ENCODE peak calls at places on chromosomes 2 and 18, in five cellular contexts. V is IMR-90, D is heart left ventricle, R is Peyer's patch, S is A549. Z is an unnamed sample.

GRCh38 chr2:118251427-118251826 is 163.2 kb downstream of the INSIG2 start:
- DNase-seq in R (no peak), V (no peak), D (no peak), S (no peak), Z (no peak)

GRCh38 chr2:235300368-235301201 is 193.3 kb upstream of the AGAP1 start:
- DNase-seq in R (no peak), D (no peak), V (peak), S (no peak), Z (no peak)

GRCh38 chr2:25310965-25311865 is 30.5 kb downstream of the DNMT3A start:
- DNase-seq in R (peak), D (peak), V (no peak), S (no peak), Z (no peak)

GRCh38 chr2:154133823-154134222 is 262.1 kb downstream of the GALNT13 start:
- DNase-seq in V (no peak), S (no peak), R (no peak), D (no peak), Z (peak)

GRCh38 chr2:201467666-201468065 is 16.1 kb downstream of the STRADB start:
- DNase-seq in S (no peak), R (no peak), V (no peak), D (no peak), Z (no peak)

GRCh38 chr2:218260742-218261423 is at the start of gene GPBAR1:
- DNase-seq in S (no peak), V (no peak), R (peak), D (peak), Z (peak)

GRCh38 chr2:118584380-118584779 is 263.1 kb downstream of the EN1 start:
- DNase-seq in S (no peak), D (no peak), V (no peak), R (no peak), Z (no peak)

GRCh38 chr2:217927601-217928323 is 75.0 kb downstream of the TNS1 start:
- DNase-seq in S (no peak), R (no peak), V (no peak), D (no peak), Z (no peak)

GRCh38 chr2:202009019-202009481 is 24.6 kb upstream of the FZD7 start:
- DNase-seq in D (peak), V (no peak), S (no peak), R (no peak), Z (peak)

GRCh38 chr2:64754587-64754986 is 100.9 kb upstream of the SERTAD2 start:
- DNase-seq in S (no peak), V (no peak), R (no peak), D (no peak), Z (no peak)

GRCh38 chr2:64751286-64752260 is 97.9 kb upstream of the SERTAD2 start:
- DNase-seq in V (peak), R (peak), D (peak), S (peak), Z (no peak)

GRCh38 chr2:64750817-64751285 is 97.1 kb upstream of the SERTAD2 start:
- DNase-seq in V (peak), D (peak), S (no peak), R (peak), Z (peak)

GRCh38 chr2:64750001-64750816 is 96.5 kb upstream of the SERTAD2 start:
- DNase-seq in R (peak), S (peak), D (peak), V (peak), Z (peak)

DNA sequence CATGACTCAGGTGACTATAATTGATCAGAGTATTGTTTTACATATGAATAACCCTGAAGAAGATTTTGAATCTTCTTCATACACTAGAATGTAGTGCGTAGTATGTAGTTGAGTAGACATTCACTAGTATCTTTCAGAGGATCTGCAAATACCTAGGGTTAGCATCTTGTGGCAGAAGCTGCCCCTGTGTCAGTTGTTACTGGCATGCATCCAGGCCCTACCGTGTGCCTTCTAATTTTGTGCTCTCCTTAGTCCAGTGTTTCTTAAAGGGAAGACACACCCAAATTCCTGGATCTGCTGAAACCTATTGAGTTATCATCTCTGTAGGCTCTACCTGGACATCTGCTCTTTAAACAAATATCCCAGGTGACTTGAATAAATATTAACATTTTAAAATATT is 99.7 kb upstream of the SERTAD2 start:
- DNase-seq in R (no peak), V (no peak), S (no peak), D (no peak), Z (no peak)
- H3K27ac ChIP-seq in R (no peak), V (no peak), S (no peak), D (no peak), Z (no peak)

DNA sequence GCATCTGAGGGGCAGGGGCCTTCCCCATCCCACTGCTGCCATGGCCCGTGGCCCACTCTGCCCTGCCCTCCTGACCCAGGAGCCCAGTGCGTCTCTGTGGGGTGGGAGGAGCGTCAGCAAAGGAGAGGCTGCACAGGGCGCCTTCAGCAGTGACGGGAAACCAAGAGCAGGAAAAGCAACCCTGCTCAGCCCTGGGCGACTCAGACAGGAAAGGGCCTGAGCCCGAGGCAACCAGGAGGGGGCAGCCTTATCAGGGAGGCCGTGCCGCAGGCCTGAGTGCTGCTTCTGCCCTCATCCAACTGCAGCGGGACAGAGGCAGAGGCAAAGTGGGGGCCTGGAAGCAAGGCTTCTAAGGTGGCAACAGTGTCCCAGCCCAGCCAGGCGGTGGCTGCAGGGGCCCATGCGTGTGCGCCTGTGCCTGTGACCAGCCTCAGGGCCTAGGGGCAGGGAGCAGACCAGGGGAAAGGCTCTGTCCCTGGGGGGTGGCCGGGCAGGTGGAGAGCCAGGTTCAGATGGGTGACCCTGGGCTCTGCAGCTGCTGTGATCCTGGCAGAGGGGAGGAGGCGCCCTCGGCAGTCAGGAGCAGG is 23.3 kb upstream of the ALPI start:
- DNase-seq in S (no peak), V (no peak), D (no peak), R (peak), Z (no peak)
- TF ChIP-seq CTCF in S (no peak), V (peak), D (no peak), R (no peak), Z (no peak)

GRCh38 chr18:31722369-31722957 is 38.1 kb upstream of the B4GALT6 start:
- DNase-seq in V (peak), R (peak), S (peak), D (peak), Z (peak)

GRCh38 chr18:31720867-31721266 is 36.5 kb upstream of the B4GALT6 start:
- DNase-seq in S (no peak), V (no peak), R (no peak), D (no peak), Z (no peak)

GRCh38 chr18:31721596-31721995 is 37.2 kb upstream of the B4GALT6 start:
- DNase-seq in R (no peak), V (no peak), S (no peak), D (no peak), Z (no peak)

GRCh38 chr18:31723998-31724711 is 36.5 kb downstream of the SLC25A52 start:
- DNase-seq in S (no peak), R (no peak), V (no peak), D (peak), Z (peak)

GRCh38 chr18:31723639-31723997 is 37.1 kb downstream of the SLC25A52 start:
- DNase-seq in D (no peak), S (no peak), R (no peak), V (no peak), Z (no peak)
- H3K4me3 ChIP-seq in D (peak), S (no peak), R (peak), V (no peak), Z (peak)

DNA sequence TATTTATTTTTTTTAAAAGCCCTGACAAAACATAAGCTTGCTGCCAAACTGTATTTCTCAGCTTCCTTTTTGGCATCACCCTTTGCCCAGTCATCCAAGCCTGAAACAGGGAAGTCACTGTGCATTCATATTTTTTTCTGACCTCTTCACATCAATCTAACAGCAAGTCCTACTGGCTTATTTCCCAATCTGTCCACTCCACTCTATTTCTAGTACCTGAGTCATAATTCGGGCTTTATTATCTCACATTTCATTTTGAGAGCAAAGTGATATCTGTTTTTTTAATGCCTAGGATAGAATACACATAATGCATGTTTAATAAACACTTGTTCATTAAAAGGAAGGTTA is 5.1 kb downstream of the HNMT start:
- DNase-seq in S (no peak), D (no peak), V (peak), R (no peak), Z (no peak)
- H3K27ac ChIP-seq in S (peak), D (peak), V (no peak), R (peak), Z (peak)

GRCh38 chr2:113285816-113286215 is 7.1 kb upstream of the PAX8 start:
- DNase-seq in R (no peak), V (no peak), D (no peak), S (no peak), Z (no peak)

GRCh38 chr2:113283704-113284284 is 5.1 kb upstream of the PAX8 start:
- DNase-seq in V (peak), S (peak), D (peak), R (peak), Z (peak)

GRCh38 chr2:113281920-113282746 is 3.4 kb upstream of the PAX8 start:
- DNase-seq in S (no peak), D (no peak), R (no peak), V (peak), Z (no peak)

GRCh38 chr2:113284481-113284880 is 5.8 kb upstream of the PAX8 start:
- DNase-seq in R (no peak), S (no peak), D (no peak), V (peak), Z (no peak)

DNA sequence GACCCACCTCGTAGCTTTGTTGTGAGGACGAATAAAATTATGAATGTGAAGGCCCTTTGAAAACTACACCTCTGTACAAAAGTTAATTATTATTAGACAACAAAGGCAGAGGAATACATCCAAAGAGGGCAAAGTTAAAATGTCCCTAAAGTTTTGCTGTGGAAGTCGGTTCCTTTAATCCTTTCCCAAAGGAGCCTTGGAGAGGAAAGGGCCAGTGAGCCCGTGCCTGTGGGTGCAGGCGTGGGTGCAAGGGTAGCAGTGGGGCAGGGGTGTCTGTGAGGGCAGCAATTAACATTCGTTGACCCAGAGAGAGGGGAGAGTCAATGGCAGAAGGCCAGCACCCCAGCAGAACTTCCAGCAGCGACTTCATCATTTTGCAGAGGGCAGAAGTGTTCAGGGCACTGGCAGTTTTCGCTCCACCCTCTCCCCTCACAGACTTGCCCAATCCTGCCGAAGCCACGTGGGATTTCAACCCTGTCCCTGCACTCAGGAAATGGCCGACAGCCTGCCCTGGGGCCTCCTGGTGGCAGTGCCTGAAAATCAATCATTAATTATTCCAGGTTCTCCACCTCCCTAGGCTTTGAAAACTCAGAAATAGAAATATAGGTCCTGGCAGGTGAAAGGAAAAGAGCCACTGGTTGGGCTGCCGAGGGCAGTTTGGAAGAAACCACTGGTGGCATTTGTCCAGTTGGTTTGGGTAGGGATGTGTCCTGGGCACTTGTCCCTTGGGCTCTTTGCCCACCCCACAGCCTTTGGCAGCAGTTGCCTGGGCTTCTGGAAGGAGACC is 4.2 kb upstream of the PAX8 start:
- DNase-seq in V (peak), D (peak), S (peak), R (peak), Z (peak)
- TF ChIP-seq CTCF in V (peak), D (no peak), S (peak), R (peak), Z (peak)

GRCh38 chr18:68915066-68915465 is 117.2 kb downstream of the CCDC102B start:
- DNase-seq in S (no peak), D (no peak), R (no peak), V (no peak), Z (no peak)

DNA sequence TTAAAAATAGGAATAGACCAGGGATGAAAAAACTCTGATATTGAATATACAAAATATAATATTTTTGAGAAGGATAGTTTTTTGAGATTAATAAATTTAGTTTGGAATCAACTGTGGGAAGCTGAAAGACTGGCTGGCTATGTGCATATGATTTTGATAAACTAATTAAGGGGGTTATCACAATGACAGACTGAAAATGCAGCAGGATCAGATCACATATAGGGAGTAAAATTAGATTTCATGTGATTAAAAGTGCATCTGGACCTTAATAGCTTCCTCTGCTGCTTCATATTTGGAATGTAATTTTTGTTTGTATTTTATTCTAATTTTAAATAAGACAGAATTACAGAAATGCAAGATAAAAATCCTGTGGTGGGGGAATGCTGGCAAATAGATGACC is 111.7 kb downstream of the CCDC102B start:
- DNase-seq in V (no peak), R (no peak), D (no peak), S (no peak), Z (no peak)
- H3K4me3 ChIP-seq in V (no peak), R (no peak), D (no peak), S (no peak), Z (no peak)

GRCh38 chr2:50650398-50650810 is 381.5 kb downstream of the NRXN1 start:
- DNase-seq in V (no peak), R (no peak), S (no peak), D (no peak), Z (no peak)
- H3K27ac ChIP-seq in V (no peak), R (no peak), S (no peak), D (no peak), Z (no peak)

DNA sequence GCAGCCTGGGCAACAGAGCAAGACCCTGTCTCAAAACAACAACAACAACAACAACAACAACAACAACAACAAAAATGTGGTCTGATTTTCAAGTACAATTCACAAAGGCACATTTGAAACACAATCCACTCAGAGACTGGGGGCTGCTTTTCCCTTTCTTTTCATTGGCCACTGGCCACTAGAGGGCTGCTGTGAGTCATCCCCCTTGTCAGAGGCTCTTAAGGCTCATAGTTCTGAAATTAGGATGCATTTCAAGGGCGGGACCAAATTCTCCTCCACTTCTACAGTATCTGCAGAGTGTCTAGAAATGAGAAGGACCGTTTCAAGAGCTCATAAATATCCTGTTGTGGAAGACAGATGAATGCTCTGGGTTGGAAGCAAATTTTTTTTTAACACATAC is 285.4 kb downstream of the NRXN1 start:
- DNase-seq in D (no peak), R (no peak), V (peak), S (no peak), Z (no peak)
- TF ChIP-seq CTCF in D (no peak), R (no peak), V (peak), S (peak), Z (no peak)

GRCh38 chr2:156320491-156320896 is 12.0 kb downstream of the NR4A2 start:
- DNase-seq in V (peak), D (peak), R (peak), S (no peak), Z (peak)

GRCh38 chr2:156321243-156321904 is 11.1 kb downstream of the NR4A2 start:
- DNase-seq in D (peak), S (no peak), R (peak), V (no peak), Z (no peak)

GRCh38 chr2:156322681-156323211 is 9.8 kb downstream of the NR4A2 start:
- DNase-seq in V (no peak), S (no peak), R (no peak), D (no peak), Z (no peak)

GRCh38 chr2:156323754-156324153 is 8.8 kb downstream of the NR4A2 start:
- DNase-seq in D (no peak), S (no peak), V (no peak), R (no peak), Z (no peak)

DNA sequence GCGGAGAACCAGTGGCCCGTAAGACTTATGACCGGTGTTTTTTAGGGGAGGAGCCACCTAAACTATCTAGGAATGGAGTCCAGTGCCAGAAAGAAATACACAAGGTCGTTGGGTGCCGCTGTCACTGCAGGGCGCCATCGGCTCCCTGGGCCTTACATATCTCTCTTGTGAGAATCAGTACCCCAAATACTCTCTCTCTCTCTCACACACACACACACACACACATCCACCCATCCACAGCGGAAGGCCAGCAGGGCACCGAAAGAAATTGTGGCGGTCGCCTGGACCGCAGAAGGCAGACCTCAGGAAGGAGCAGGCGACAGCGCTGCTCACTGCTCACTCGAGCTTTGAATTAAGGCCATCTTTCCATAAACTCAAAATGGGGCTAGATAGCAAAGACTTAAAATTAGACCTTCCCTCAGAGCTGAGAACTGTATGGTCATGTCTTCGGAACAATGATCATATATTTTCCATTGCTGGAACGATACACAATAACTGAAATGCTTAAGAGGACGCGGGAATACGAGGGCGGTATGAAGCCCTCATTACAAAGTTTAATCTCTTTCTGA is 10.3 kb downstream of the NR4A2 start:
- DNase-seq in V (no peak), R (no peak), S (no peak), D (no peak), Z (no peak)
- H3K4me3 ChIP-seq in V (no peak), R (peak), S (no peak), D (peak), Z (peak)

Z was measured in tibial artery.